ENCODE peak calls at places on chromosome 12, in four cellular contexts. M is CD8-positive, alpha-beta memory T cell; Z is T1000; O is A549. E is an unnamed sample.
A peak's percentile ranks its signal among the peaks of the same experiment; 100 is the strongest.

GRCh38 chr12:123670882-123671728 is at the start of gene TCTN2:
- DNase-seq in Z (peak; percentile 89), O (peak; percentile 100), M (peak; percentile 88), E (peak; percentile 94)

GRCh38 chr12:69338120-69338859 is 9.9 kb upstream of the LYZ start:
- DNase-seq in Z (no peak), O (no peak), M (no peak), E (no peak)

GRCh38 chr12:57148469-57149308 is 1.3 kb upstream of the LRP1-AS start:
- DNase-seq in M (no peak), Z (no peak), O (no peak), E (no peak)

GRCh38 chr12:71810905-71811304 is 28.7 kb upstream of the TBC1D15 start:
- DNase-seq in O (no peak), M (no peak), Z (no peak), E (no peak)

GRCh38 chr12:7915911-7916403 is 20.0 kb downstream of the SLC2A3 start:
- DNase-seq in O (no peak), M (no peak), Z (no peak), E (no peak)

GRCh38 chr12:27801630-27802029 is 21.6 kb upstream of the MANSC4 start:
- DNase-seq in O (no peak), Z (no peak), M (no peak), E (no peak)

GRCh38 chr12:64946132-64946829 is 121.8 kb downstream of the TBC1D30 start:
- DNase-seq in Z (no peak), M (no peak), O (no peak), E (no peak)

GRCh38 chr12:109052097-109052414 is 320 bp upstream of the USP30 start:
- DNase-seq in M (no peak), O (no peak), Z (no peak), E (no peak)

GRCh38 chr12:46518184-46518583 is 145.6 kb upstream of the SLC38A2 start:
- DNase-seq in M (no peak), Z (no peak), O (no peak), E (no peak)

GRCh38 chr12:1588574-1588944 is 5.8 kb downstream of the FBXL14 start:
- DNase-seq in Z (no peak), M (no peak), O (no peak), E (no peak)